ENCODE peak calls at places on chromosomes 3 and 15, in nine cellular contexts. One of them, this sample, is unnamed.

GRCh38 chr3:25856902-25857518 is 67.1 kb downstream of the OXSM start:
- DNase-seq in endothelial cell of umbilical vein: peak
- DNase-seq in psoas muscle: no peak
- DNase-seq in mucosa of descending colon: peak
- DNase-seq in colonic mucosa: no peak
- DNase-seq in endodermal cell: no peak
- DNase-seq in AG09309: peak
- DNase-seq in nephron progenitor cell: no peak
- DNase-seq in heart left ventricle: no peak
- DNase-seq in this sample: peak

GRCh38 chr3:180403156-180403555 is 198.8 kb upstream of the TTC14 start:
- DNase-seq in endothelial cell of umbilical vein: no peak
- DNase-seq in heart left ventricle: no peak
- DNase-seq in mucosa of descending colon: no peak
- DNase-seq in AG09309: no peak
- DNase-seq in psoas muscle: no peak
- DNase-seq in colonic mucosa: no peak
- DNase-seq in endodermal cell: no peak
- DNase-seq in nephron progenitor cell: no peak
- DNase-seq in this sample: no peak

GRCh38 chr3:51708216-51708845 is 1.5 kb downstream of the GRM2 start:
- DNase-seq in mucosa of descending colon: no peak
- DNase-seq in endodermal cell: peak
- DNase-seq in colonic mucosa: no peak
- DNase-seq in psoas muscle: no peak
- DNase-seq in endothelial cell of umbilical vein: no peak
- DNase-seq in heart left ventricle: peak
- DNase-seq in nephron progenitor cell: no peak
- DNase-seq in AG09309: no peak
- DNase-seq in this sample: no peak

GRCh38 chr15:76363251-76363650 is 26.7 kb downstream of the ISL2 start:
- DNase-seq in endodermal cell: no peak
- DNase-seq in mucosa of descending colon: no peak
- DNase-seq in psoas muscle: no peak
- DNase-seq in endothelial cell of umbilical vein: no peak
- DNase-seq in AG09309: no peak
- DNase-seq in heart left ventricle: no peak
- DNase-seq in nephron progenitor cell: no peak
- DNase-seq in colonic mucosa: no peak
- DNase-seq in this sample: no peak

GRCh38 chr15:80695911-80696651 is 971 bp downstream of the ABHD17C start:
- DNase-seq in heart left ventricle: no peak
- DNase-seq in colonic mucosa: peak
- DNase-seq in nephron progenitor cell: peak
- DNase-seq in endodermal cell: peak
- DNase-seq in mucosa of descending colon: peak
- DNase-seq in psoas muscle: peak
- DNase-seq in AG09309: no peak
- DNase-seq in endothelial cell of umbilical vein: peak
- DNase-seq in this sample: no peak

GRCh38 chr15:55740981-55741591 is 1.9 kb downstream of the PRTG start:
- DNase-seq in endothelial cell of umbilical vein: no peak
- DNase-seq in nephron progenitor cell: no peak
- DNase-seq in mucosa of descending colon: no peak
- DNase-seq in psoas muscle: no peak
- DNase-seq in colonic mucosa: no peak
- DNase-seq in endodermal cell: no peak
- DNase-seq in heart left ventricle: no peak
- DNase-seq in AG09309: no peak
- DNase-seq in this sample: no peak

GRCh38 chr3:104291437-104291851 is 1075.3 kb upstream of the ALCAM start:
- DNase-seq in mucosa of descending colon: no peak
- DNase-seq in endothelial cell of umbilical vein: peak
- DNase-seq in colonic mucosa: no peak
- DNase-seq in psoas muscle: no peak
- DNase-seq in heart left ventricle: no peak
- DNase-seq in endodermal cell: no peak
- DNase-seq in nephron progenitor cell: no peak
- DNase-seq in AG09309: no peak
- DNase-seq in this sample: peak

GRCh38 chr3:69761896-69762789 is 22.9 kb downstream of the MITF start:
- DNase-seq in mucosa of descending colon: no peak
- DNase-seq in colonic mucosa: no peak
- DNase-seq in psoas muscle: no peak
- DNase-seq in nephron progenitor cell: no peak
- DNase-seq in AG09309: peak
- DNase-seq in endodermal cell: no peak
- DNase-seq in heart left ventricle: no peak
- DNase-seq in endothelial cell of umbilical vein: no peak
- DNase-seq in this sample: peak

GRCh38 chr15:80480909-80481308 is 76.7 kb downstream of the ARNT2 start:
- DNase-seq in colonic mucosa: peak
- DNase-seq in psoas muscle: peak
- DNase-seq in endodermal cell: peak
- DNase-seq in mucosa of descending colon: no peak
- DNase-seq in endothelial cell of umbilical vein: no peak
- DNase-seq in nephron progenitor cell: no peak
- DNase-seq in AG09309: peak
- DNase-seq in heart left ventricle: peak
- DNase-seq in this sample: peak

GRCh38 chr3:58058654-58059263 is 50.5 kb downstream of the FLNB start:
- DNase-seq in mucosa of descending colon: no peak
- DNase-seq in colonic mucosa: no peak
- DNase-seq in AG09309: peak
- DNase-seq in psoas muscle: no peak
- DNase-seq in endodermal cell: no peak
- DNase-seq in heart left ventricle: no peak
- DNase-seq in endothelial cell of umbilical vein: no peak
- DNase-seq in nephron progenitor cell: no peak
- DNase-seq in this sample: no peak

GRCh38 chr3:135990903-135991302 is 25.4 kb downstream of the PPP2R3A start:
- DNase-seq in endodermal cell: no peak
- DNase-seq in psoas muscle: no peak
- DNase-seq in colonic mucosa: no peak
- DNase-seq in endothelial cell of umbilical vein: no peak
- DNase-seq in nephron progenitor cell: no peak
- DNase-seq in AG09309: no peak
- DNase-seq in mucosa of descending colon: no peak
- DNase-seq in heart left ventricle: no peak
- DNase-seq in this sample: no peak

GRCh38 chr3:73576995-73577394 is 47.7 kb downstream of the PDZRN3 start:
- DNase-seq in psoas muscle: no peak
- DNase-seq in AG09309: no peak
- DNase-seq in colonic mucosa: no peak
- DNase-seq in endodermal cell: no peak
- DNase-seq in mucosa of descending colon: no peak
- DNase-seq in nephron progenitor cell: no peak
- DNase-seq in endothelial cell of umbilical vein: no peak
- DNase-seq in heart left ventricle: no peak
- DNase-seq in this sample: no peak

GRCh38 chr3:188387921-188388320 is 234.0 kb downstream of the LPP start:
- DNase-seq in endothelial cell of umbilical vein: no peak
- DNase-seq in colonic mucosa: no peak
- DNase-seq in endodermal cell: no peak
- DNase-seq in mucosa of descending colon: no peak
- DNase-seq in AG09309: no peak
- DNase-seq in nephron progenitor cell: no peak
- DNase-seq in heart left ventricle: no peak
- DNase-seq in psoas muscle: no peak
- DNase-seq in this sample: no peak

GRCh38 chr3:189457666-189458065 is 173.5 kb upstream of the TP63 start:
- DNase-seq in mucosa of descending colon: no peak
- DNase-seq in psoas muscle: no peak
- DNase-seq in endodermal cell: no peak
- DNase-seq in AG09309: no peak
- DNase-seq in endothelial cell of umbilical vein: no peak
- DNase-seq in heart left ventricle: no peak
- DNase-seq in nephron progenitor cell: no peak
- DNase-seq in colonic mucosa: no peak
- DNase-seq in this sample: no peak

GRCh38 chr15:31327674-31328424 is 1.2 kb downstream of the KLF13 start:
- DNase-seq in mucosa of descending colon: peak
- DNase-seq in endothelial cell of umbilical vein: peak
- DNase-seq in psoas muscle: peak
- DNase-seq in endodermal cell: peak
- DNase-seq in nephron progenitor cell: peak
- DNase-seq in heart left ventricle: peak
- DNase-seq in colonic mucosa: peak
- DNase-seq in AG09309: no peak
- DNase-seq in this sample: no peak

DNA sequence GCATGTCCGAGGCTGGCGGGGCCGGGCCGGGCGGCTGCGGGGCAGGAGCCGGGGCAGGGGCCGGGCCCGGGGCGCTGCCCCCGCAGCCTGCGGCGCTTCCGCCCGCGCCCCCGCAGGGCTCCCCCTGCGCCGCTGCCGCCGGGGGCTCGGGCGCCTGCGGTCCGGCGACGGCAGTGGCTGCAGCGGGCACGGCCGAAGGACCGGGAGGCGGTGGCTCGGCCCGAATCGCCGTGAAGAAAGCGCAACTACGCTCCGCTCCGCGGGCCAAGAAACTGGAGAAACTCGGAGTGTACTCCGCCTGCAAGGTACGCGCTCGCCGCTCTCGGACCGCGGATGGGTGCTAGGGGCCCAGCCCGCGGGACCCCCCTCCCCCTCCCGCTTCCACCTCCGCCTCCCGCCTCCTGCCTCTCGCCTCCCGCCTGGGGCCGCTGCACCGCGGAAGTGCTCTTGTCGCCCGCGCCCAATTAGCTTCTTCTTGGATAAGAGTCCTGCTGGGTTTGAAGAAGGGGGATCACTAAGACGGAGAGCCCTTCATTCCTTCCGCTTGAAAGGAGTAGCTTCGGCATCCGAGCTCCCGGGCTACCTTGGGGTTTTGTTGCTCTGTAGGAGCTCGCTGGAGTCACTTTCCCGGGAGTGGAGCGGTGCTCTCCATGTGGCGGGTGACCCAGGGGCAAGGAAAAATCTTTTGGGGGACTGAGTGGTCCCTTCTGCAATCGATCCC is 390 bp downstream of the KAT2B start:
- DNase-seq in colonic mucosa: peak
- DNase-seq in AG09309: no peak
- DNase-seq in heart left ventricle: peak
- DNase-seq in endothelial cell of umbilical vein: peak
- DNase-seq in mucosa of descending colon: peak
- DNase-seq in nephron progenitor cell: peak
- DNase-seq in psoas muscle: peak
- DNase-seq in endodermal cell: peak
- DNase-seq in this sample: no peak
- TF ChIP-seq CTCF in colonic mucosa: no peak
- TF ChIP-seq CTCF in AG09309: no peak
- TF ChIP-seq CTCF in heart left ventricle: peak
- TF ChIP-seq CTCF in endothelial cell of umbilical vein: no peak
- TF ChIP-seq CTCF in mucosa of descending colon: no peak
- TF ChIP-seq CTCF in nephron progenitor cell: no peak
- TF ChIP-seq CTCF in psoas muscle: no peak
- TF ChIP-seq CTCF in endodermal cell: no peak
- TF ChIP-seq CTCF in this sample: peak

GRCh38 chr15:90327313-90327712 is 24.8 kb upstream of the ZNF774 start:
- DNase-seq in AG09309: no peak
- DNase-seq in mucosa of descending colon: no peak
- DNase-seq in heart left ventricle: no peak
- DNase-seq in nephron progenitor cell: no peak
- DNase-seq in endodermal cell: no peak
- DNase-seq in endothelial cell of umbilical vein: no peak
- DNase-seq in colonic mucosa: peak
- DNase-seq in psoas muscle: no peak
- DNase-seq in this sample: no peak
- TF ChIP-seq CTCF in AG09309: no peak
- TF ChIP-seq CTCF in mucosa of descending colon: no peak
- TF ChIP-seq CTCF in heart left ventricle: no peak
- TF ChIP-seq CTCF in nephron progenitor cell: no peak
- TF ChIP-seq CTCF in endodermal cell: no peak
- TF ChIP-seq CTCF in endothelial cell of umbilical vein: no peak
- TF ChIP-seq CTCF in colonic mucosa: no peak
- TF ChIP-seq CTCF in psoas muscle: no peak
- TF ChIP-seq CTCF in this sample: no peak

GRCh38 chr15:78950906-78951840 is 6.3 kb upstream of the CTSH start:
- DNase-seq in endodermal cell: no peak
- DNase-seq in nephron progenitor cell: no peak
- DNase-seq in colonic mucosa: no peak
- DNase-seq in AG09309: no peak
- DNase-seq in heart left ventricle: no peak
- DNase-seq in mucosa of descending colon: no peak
- DNase-seq in endothelial cell of umbilical vein: no peak
- DNase-seq in psoas muscle: no peak
- DNase-seq in this sample: no peak
- TF ChIP-seq CTCF in endodermal cell: peak
- TF ChIP-seq CTCF in nephron progenitor cell: no peak
- TF ChIP-seq CTCF in colonic mucosa: no peak
- TF ChIP-seq CTCF in AG09309: peak
- TF ChIP-seq CTCF in heart left ventricle: peak
- TF ChIP-seq CTCF in mucosa of descending colon: no peak
- TF ChIP-seq CTCF in endothelial cell of umbilical vein: no peak
- TF ChIP-seq CTCF in psoas muscle: no peak
- TF ChIP-seq CTCF in this sample: peak

DNA sequence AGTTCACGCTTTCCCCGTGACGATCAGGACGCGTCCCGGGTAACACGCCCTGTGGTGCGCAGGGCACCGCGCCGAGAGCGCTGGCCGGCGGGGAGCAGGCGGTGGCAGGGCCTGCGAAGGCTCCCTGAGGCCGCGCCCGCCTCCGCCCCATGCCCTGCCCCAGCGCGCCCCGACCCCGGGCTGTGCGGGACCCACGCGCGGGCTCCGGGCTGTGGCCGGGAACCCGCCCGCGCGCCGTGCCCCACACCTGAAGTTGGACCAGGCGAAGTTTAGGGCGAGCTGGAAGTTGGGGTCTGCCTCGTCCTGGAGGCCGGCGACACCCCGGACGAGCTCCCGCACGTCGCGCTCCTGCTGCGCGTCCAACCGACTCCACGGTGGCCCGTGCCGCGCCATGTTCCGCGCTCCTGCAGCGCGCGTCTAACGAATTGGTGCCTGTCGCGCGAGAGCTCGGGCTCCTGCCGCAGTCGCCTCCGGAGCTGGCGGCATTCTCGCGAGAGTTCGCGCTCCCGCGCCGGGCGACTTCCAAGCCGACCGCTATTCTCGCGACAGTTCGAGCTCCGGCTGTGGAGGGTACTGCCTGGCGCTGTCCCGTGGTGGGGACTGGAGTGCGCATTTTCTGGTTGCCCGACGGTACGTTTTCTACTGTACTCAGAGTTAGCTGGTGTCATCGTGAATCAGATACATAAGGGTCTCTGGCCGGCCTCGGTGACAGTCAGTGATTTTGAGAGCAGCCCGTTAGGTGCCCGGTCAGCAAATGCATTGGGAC is at the start of gene TUBGCP5:
- DNase-seq in mucosa of descending colon: peak
- DNase-seq in heart left ventricle: peak
- DNase-seq in endodermal cell: peak
- DNase-seq in AG09309: peak
- DNase-seq in endothelial cell of umbilical vein: peak
- DNase-seq in nephron progenitor cell: peak
- DNase-seq in psoas muscle: peak
- DNase-seq in colonic mucosa: peak
- DNase-seq in this sample: peak
- TF ChIP-seq CTCF in mucosa of descending colon: peak
- TF ChIP-seq CTCF in heart left ventricle: peak
- TF ChIP-seq CTCF in endodermal cell: peak
- TF ChIP-seq CTCF in AG09309: peak
- TF ChIP-seq CTCF in endothelial cell of umbilical vein: no peak
- TF ChIP-seq CTCF in nephron progenitor cell: peak
- TF ChIP-seq CTCF in psoas muscle: peak
- TF ChIP-seq CTCF in colonic mucosa: no peak
- TF ChIP-seq CTCF in this sample: peak

This sample was measured in AG09319.